ENCODE peak calls at places on chromosomes 1 and 21, in four cellular contexts. One of them, this sample, is unnamed.

GRCh38 chr1:238438296-238439275 is 547.9 kb upstream of the ZP4 start:
- DNase-seq in IMR-90: no peak
- DNase-seq in HepG2: no peak
- DNase-seq in K562: no peak
- DNase-seq in this sample: no peak

GRCh38 chr1:100404816-100405215 is 52.5 kb downstream of the CDC14A start:
- DNase-seq in HepG2: no peak
- DNase-seq in IMR-90: peak; percentile 54
- DNase-seq in K562: no peak
- DNase-seq in this sample: no peak

GRCh38 chr1:16149146-16149545 is 6.7 kb downstream of the EPHA2 start:
- DNase-seq in K562: no peak
- DNase-seq in HepG2: no peak
- DNase-seq in IMR-90: no peak
- DNase-seq in this sample: no peak

GRCh38 chr1:89363196-89363595 is 663 bp upstream of the GBP6 start:
- DNase-seq in K562: no peak
- DNase-seq in HepG2: no peak
- DNase-seq in IMR-90: peak; percentile 1
- DNase-seq in this sample: no peak

GRCh38 chr1:100354971-100355394 is 2.7 kb downstream of the CDC14A start:
- DNase-seq in HepG2: peak; percentile 66
- DNase-seq in IMR-90: peak; percentile 66
- DNase-seq in K562: peak; percentile 64
- DNase-seq in this sample: no peak

GRCh38 chr1:9280015-9280860 is 12.5 kb upstream of the SPSB1 start:
- DNase-seq in HepG2: peak; percentile 35
- DNase-seq in K562: peak; percentile 49
- DNase-seq in IMR-90: peak; percentile 93
- DNase-seq in this sample: peak; percentile 89

GRCh38 chr1:155499953-155500621 is 62.5 kb downstream of the ASH1L start:
- DNase-seq in K562: no peak
- DNase-seq in IMR-90: no peak
- DNase-seq in HepG2: no peak
- DNase-seq in this sample: no peak

GRCh38 chr1:23402286-23403037 is 22.1 kb downstream of the TCEA3 start:
- DNase-seq in K562: no peak
- DNase-seq in IMR-90: no peak
- DNase-seq in HepG2: no peak
- DNase-seq in this sample: no peak

GRCh38 chr1:110134050-110134595 is 16.2 kb upstream of the SLC6A17 start:
- DNase-seq in HepG2: no peak
- DNase-seq in IMR-90: peak; percentile 8
- DNase-seq in K562: no peak
- DNase-seq in this sample: no peak

GRCh38 chr1:156468693-156469345 is 31.8 kb downstream of the MEF2D start:
- DNase-seq in K562: no peak
- DNase-seq in IMR-90: no peak
- DNase-seq in HepG2: no peak
- DNase-seq in this sample: no peak

GRCh38 chr1:163875214-163875926 is 553.6 kb downstream of the NUF2 start:
- DNase-seq in IMR-90: peak; percentile 22
- DNase-seq in K562: no peak
- DNase-seq in HepG2: no peak
- DNase-seq in this sample: no peak

GRCh38 chr1:113950908-113951307 is 21.8 kb downstream of the HIPK1 start:
- DNase-seq in K562: no peak
- DNase-seq in HepG2: no peak
- DNase-seq in IMR-90: no peak
- DNase-seq in this sample: no peak

GRCh38 chr21:41764558-41765392 is 2.1 kb downstream of the RIPK4 start:
- DNase-seq in HepG2: peak; percentile 82
- DNase-seq in K562: no peak
- DNase-seq in IMR-90: no peak
- DNase-seq in this sample: peak; percentile 59

GRCh38 chr1:98429851-98430496 is 231.5 kb upstream of the SNX7 start:
- DNase-seq in K562: no peak
- DNase-seq in HepG2: peak; percentile 3
- DNase-seq in IMR-90: no peak
- DNase-seq in this sample: no peak

GRCh38 chr1:235160395-235160964 is 570 bp downstream of the RBM34 start:
- DNase-seq in K562: no peak
- DNase-seq in IMR-90: peak; percentile 64
- DNase-seq in HepG2: peak; percentile 50
- DNase-seq in this sample: peak; percentile 73

GRCh38 chr1:68384321-68384813 is 65.4 kb downstream of the RPE65 start:
- DNase-seq in K562: no peak
- DNase-seq in HepG2: peak; percentile 11
- DNase-seq in IMR-90: peak; percentile 100
- DNase-seq in this sample: peak; percentile 63

GRCh38 chr1:152941037-152941700 is 5.8 kb upstream of the SPRR5 start:
- DNase-seq in IMR-90: no peak
- DNase-seq in K562: no peak
- DNase-seq in HepG2: no peak
- DNase-seq in this sample: no peak

GRCh38 chr21:42161401-42161956 is 57.5 kb upstream of the ABCG1 start:
- DNase-seq in IMR-90: no peak
- DNase-seq in K562: no peak
- DNase-seq in HepG2: no peak
- DNase-seq in this sample: no peak

GRCh38 chr1:42155362-42155761 is 2.2 kb downstream of the GUCA2B start:
- DNase-seq in IMR-90: no peak
- DNase-seq in K562: no peak
- DNase-seq in HepG2: no peak
- DNase-seq in this sample: no peak

GRCh38 chr21:42147386-42148020 is 71.4 kb upstream of the ABCG1 start:
- DNase-seq in IMR-90: no peak
- DNase-seq in HepG2: no peak
- DNase-seq in K562: no peak
- DNase-seq in this sample: no peak

GRCh38 chr1:48061162-48062136 is 64.3 kb upstream of the TRABD2B start:
- DNase-seq in K562: peak; percentile 60
- DNase-seq in IMR-90: peak; percentile 35
- DNase-seq in HepG2: peak; percentile 40
- DNase-seq in this sample: peak; percentile 38

GRCh38 chr1:40067023-40067422 is 26.5 kb downstream of the CAP1 start:
- DNase-seq in HepG2: no peak
- DNase-seq in IMR-90: peak; percentile 47
- DNase-seq in K562: no peak
- DNase-seq in this sample: no peak

GRCh38 chr1:68016364-68016763 is 34.1 kb downstream of the DIRAS3 start:
- DNase-seq in IMR-90: peak; percentile 34
- DNase-seq in HepG2: no peak
- DNase-seq in K562: no peak
- DNase-seq in this sample: no peak

GRCh38 chr1:25889470-25889869 is 14.0 kb upstream of the PAQR7 start:
- DNase-seq in K562: peak; percentile 50
- DNase-seq in IMR-90: peak; percentile 43
- DNase-seq in HepG2: no peak
- DNase-seq in this sample: no peak

GRCh38 chr1:202072211-202072610 is 50.5 kb upstream of the GPR37L1 start:
- DNase-seq in IMR-90: no peak
- DNase-seq in HepG2: no peak
- DNase-seq in K562: no peak
- DNase-seq in this sample: peak; percentile 53

GRCh38 chr1:214123061-214123784 is 135.4 kb downstream of the PROX1 start:
- DNase-seq in K562: peak; percentile 61
- DNase-seq in IMR-90: peak; percentile 57
- DNase-seq in HepG2: peak; percentile 86
- DNase-seq in this sample: peak; percentile 78

GRCh38 chr1:117076648-117077047 is 16.5 kb downstream of the TTF2 start:
- DNase-seq in K562: no peak
- DNase-seq in IMR-90: no peak
- DNase-seq in HepG2: no peak
- DNase-seq in this sample: no peak

GRCh38 chr1:205162301-205162700 is 40.5 kb upstream of the RBBP5 start:
- DNase-seq in IMR-90: no peak
- DNase-seq in HepG2: no peak
- DNase-seq in K562: no peak
- DNase-seq in this sample: no peak

GRCh38 chr1:64875606-64876005 is 90.7 kb downstream of the JAK1 start:
- DNase-seq in HepG2: no peak
- DNase-seq in K562: no peak
- DNase-seq in IMR-90: no peak
- DNase-seq in this sample: no peak

GRCh38 chr1:171582589-171582988 is 39.5 kb upstream of the MYOCOS start:
- DNase-seq in K562: no peak
- DNase-seq in HepG2: no peak
- DNase-seq in IMR-90: no peak
- DNase-seq in this sample: no peak

GRCh38 chr1:6176751-6177150 is 3.4 kb downstream of the CHD5 start:
- DNase-seq in HepG2: no peak
- DNase-seq in IMR-90: no peak
- DNase-seq in K562: no peak
- DNase-seq in this sample: no peak

GRCh38 chr1:220788146-220788545 is 1.4 kb downstream of the MTARC1 start:
- DNase-seq in HepG2: peak; percentile 21
- DNase-seq in K562: no peak
- DNase-seq in IMR-90: no peak
- DNase-seq in this sample: no peak

GRCh38 chr1:40096646-40096976 is 441 bp downstream of the PPT1 start:
- DNase-seq in HepG2: no peak
- DNase-seq in IMR-90: no peak
- DNase-seq in K562: no peak
- DNase-seq in this sample: no peak

DNA sequence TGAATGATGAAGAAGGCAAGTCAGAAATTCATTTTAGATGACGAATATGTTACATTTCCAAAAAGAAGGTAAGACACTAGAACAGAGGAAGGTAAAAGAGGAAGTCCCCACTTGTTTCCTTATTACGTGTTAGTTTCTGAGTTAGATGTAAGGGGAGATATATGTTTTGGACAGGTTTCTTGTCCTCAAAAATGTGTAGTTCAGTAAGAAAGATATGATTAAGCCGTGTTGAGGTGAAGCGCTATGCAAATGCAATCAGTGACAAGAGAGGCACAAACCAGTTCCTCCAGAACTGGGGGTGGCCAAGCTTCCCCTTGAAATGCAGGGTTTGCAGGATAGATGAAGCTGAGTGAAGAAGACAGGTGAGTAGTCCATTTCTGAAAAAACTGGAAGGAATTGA is 293.3 kb upstream of the RUNX1 start:
- DNase-seq in IMR-90: no peak
- DNase-seq in K562: no peak
- DNase-seq in HepG2: no peak
- DNase-seq in this sample: no peak
- H3K4me2 ChIP-seq in IMR-90: no peak overlapping the region
- H3K4me2 ChIP-seq in K562: peak overlapping the region; percentile 2
- H3K4me2 ChIP-seq in HepG2: no peak overlapping the region
- H3K4me2 ChIP-seq in this sample: no peak overlapping the region

DNA sequence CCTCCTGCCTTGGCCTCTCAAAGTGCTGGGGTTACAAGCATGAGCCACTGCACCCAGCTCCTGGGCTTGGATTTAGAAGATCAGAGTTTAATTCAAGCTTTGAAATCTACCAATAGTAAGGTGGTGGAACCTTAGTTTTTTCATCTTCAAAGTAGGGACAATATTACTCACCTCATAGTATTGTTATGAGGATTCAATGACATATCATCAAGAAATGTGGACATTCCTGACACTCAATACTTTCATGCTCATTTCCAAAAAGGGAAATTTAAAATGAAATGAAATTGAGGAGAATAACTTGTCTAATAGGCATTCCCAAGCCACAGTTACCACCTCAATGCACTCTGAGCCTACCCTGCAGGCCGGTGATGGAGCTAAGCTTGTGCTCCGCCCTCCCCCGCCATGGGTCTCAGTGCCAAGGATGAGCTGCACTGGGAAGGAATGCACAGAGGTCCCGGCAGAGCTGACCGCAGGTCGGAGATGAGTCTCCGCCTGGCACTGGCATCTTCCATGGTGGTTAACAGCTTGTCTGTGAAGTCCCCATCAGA is 56.5 kb upstream of the BCAR3 start:
- DNase-seq in HepG2: no peak
- DNase-seq in K562: no peak
- DNase-seq in IMR-90: peak; percentile 90
- DNase-seq in this sample: peak; percentile 40
- TF ChIP-seq MAZ in HepG2: no peak
- TF ChIP-seq MAZ in K562: no peak
- TF ChIP-seq MAZ in IMR-90: peak; percentile 41
- TF ChIP-seq MAZ in this sample: no peak

GRCh38 chr21:31710586-31710985 is 21.3 kb downstream of the SCAF4 start:
- DNase-seq in IMR-90: peak; percentile 82
- DNase-seq in K562: no peak
- DNase-seq in HepG2: no peak
- DNase-seq in this sample: no peak
- H3K4me2 ChIP-seq in IMR-90: peak overlapping the region; percentile 24
- H3K4me2 ChIP-seq in K562: no peak overlapping the region
- H3K4me2 ChIP-seq in HepG2: no peak overlapping the region
- H3K4me2 ChIP-seq in this sample: peak overlapping the region; percentile 11

DNA sequence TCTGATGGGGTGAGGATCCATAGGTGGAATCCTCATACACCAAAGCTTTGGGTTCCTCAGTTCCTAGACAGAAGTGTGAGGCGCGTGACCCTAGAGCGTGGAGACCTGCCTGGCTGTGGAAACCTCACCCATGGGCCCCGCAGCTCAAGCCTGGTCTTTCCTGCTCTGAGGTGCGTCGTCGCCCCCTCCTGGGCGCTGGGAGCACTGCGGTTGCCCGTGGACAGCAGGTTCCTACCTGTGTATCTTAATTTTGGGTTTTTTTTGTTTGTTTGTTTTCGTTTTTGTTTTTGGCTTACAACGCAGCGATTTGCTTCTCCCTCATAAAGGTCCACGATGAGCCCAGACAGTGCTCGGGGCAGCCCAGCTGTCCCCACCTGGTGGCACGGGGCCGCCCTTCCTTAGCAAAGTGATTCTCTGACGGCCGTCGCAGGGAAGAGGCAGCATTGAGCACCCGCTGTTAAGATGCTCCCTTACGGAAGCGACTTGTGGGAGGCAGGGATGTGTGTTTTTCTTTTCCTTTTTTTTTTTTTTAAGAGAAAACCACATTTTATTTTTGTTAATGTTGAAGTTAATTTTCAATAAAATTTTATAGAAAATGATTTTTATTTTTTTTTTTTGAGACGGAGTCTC is 36.5 kb upstream of the TRAPPC10 start:
- DNase-seq in K562: peak; percentile 88
- DNase-seq in IMR-90: peak; percentile 48
- DNase-seq in HepG2: peak; percentile 32
- DNase-seq in this sample: peak; percentile 67
- TF ChIP-seq MAZ in K562: no peak
- TF ChIP-seq MAZ in IMR-90: no peak
- TF ChIP-seq MAZ in HepG2: no peak
- TF ChIP-seq MAZ in this sample: no peak

DNA sequence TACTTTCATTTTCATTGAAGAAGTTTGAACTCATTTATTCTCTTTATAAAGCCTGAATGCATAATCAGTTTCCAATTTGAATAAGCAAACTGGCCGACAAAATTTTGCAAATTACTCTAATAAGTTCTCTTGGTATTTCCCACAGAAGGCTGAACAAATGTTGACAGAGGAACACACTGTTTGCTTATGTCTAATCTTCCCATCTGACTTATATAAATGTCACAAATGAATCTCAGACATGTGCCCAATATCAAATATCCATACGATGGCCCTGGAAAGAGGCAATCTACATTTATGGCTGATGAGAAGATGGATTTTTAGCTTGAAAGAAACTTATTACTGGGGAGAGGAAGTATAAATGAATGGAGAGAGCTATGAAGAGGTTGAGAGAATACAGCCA is 380.6 kb upstream of the ZRANB2 start:
- DNase-seq in HepG2: no peak
- DNase-seq in K562: no peak
- DNase-seq in IMR-90: no peak
- DNase-seq in this sample: no peak
- H3K4me2 ChIP-seq in HepG2: no peak overlapping the region
- H3K4me2 ChIP-seq in K562: no peak overlapping the region
- H3K4me2 ChIP-seq in IMR-90: no peak overlapping the region
- H3K4me2 ChIP-seq in this sample: no peak overlapping the region